ENCODE peak calls at places on chromosomes 11 and 22, in five cellular contexts. R is activated CD8-positive, alpha-beta memory T cell treated with anti-CD3 and anti-CD28 coated beads, Interleukin-2, amount 50 U/mL, for 4 hours; M is Calu3; E is PC-9; T is left ventricle myocardium inferior. U is an unnamed sample.

GRCh38 chr11:15665368-15665871 is 550.7 kb downstream of the INSC start:
- DNase-seq in E (peak), M (no peak), T (no peak), R (no peak), U (no peak)

GRCh38 chr11:120527111-120527748 is 15.7 kb downstream of the GRIK4 start:
- DNase-seq in M (no peak), T (peak), R (no peak), E (no peak), U (no peak)

GRCh38 chr11:19711911-19712280 is 741 bp upstream of the NAV2 start:
- DNase-seq in R (peak), M (no peak), E (no peak), T (no peak), U (no peak)

GRCh38 chr11:62930157-62930556 is 9.0 kb upstream of the CHRM1 start:
- DNase-seq in R (no peak), M (no peak), E (no peak), T (no peak), U (no peak)

GRCh38 chr11:123473941-123474668 is 44.0 kb downstream of the GRAMD1B start:
- DNase-seq in R (no peak), M (no peak), E (no peak), T (no peak), U (no peak)

GRCh38 chr11:44684886-44685285 is 41.9 kb upstream of the TSPAN18 start:
- DNase-seq in M (no peak), R (no peak), T (no peak), E (no peak), U (no peak)

GRCh38 chr11:95229199-95230053 is 1.6 kb downstream of the SESN3 start:
- DNase-seq in M (no peak), T (no peak), R (no peak), E (no peak), U (no peak)

GRCh38 chr22:50695421-50696250 is 23.0 kb downstream of the SHANK3 start:
- DNase-seq in M (no peak), T (no peak), E (no peak), R (no peak), U (peak)

GRCh38 chr11:45076761-45077160 is 69.7 kb upstream of the PRDM11 start:
- DNase-seq in E (no peak), M (no peak), T (no peak), R (no peak), U (no peak)

GRCh38 chr11:125956371-125956770 is 10.5 kb downstream of the VSIG10L2 start:
- DNase-seq in R (no peak), T (peak), M (no peak), E (no peak), U (no peak)

GRCh38 chr11:122617926-122618325 is 37.6 kb upstream of the UBASH3B start:
- DNase-seq in R (no peak), T (no peak), M (no peak), E (peak), U (no peak)

GRCh38 chr11:116169776-116170175 is 603.0 kb downstream of the BUD13 start:
- DNase-seq in T (no peak), E (no peak), R (no peak), M (no peak), U (no peak)

GRCh38 chr22:26367402-26368245 is 61.4 kb upstream of the ASPHD2 start:
- DNase-seq in E (peak), R (peak), T (no peak), M (peak), U (no peak)

GRCh38 chr11:62459080-62459479 is 40.2 kb downstream of the SCGB1A1 start:
- DNase-seq in E (no peak), R (no peak), M (no peak), T (no peak), U (no peak)

GRCh38 chr11:789951-790350 is at the start of gene CEND1:
- DNase-seq in R (peak), T (no peak), E (no peak), M (no peak), U (no peak)

GRCh38 chr22:42217752-42218280 is 52.6 kb downstream of the TCF20 start:
- DNase-seq in E (no peak), R (no peak), M (no peak), T (no peak), U (no peak)

GRCh38 chr11:70164705-70165104 is 38.4 kb upstream of the FADD start:
- DNase-seq in E (no peak), M (no peak), T (no peak), R (no peak), U (no peak)

GRCh38 chr11:44112083-44112865 is 16.8 kb downstream of the EXT2 start:
- DNase-seq in T (peak), E (no peak), M (no peak), R (no peak), U (peak)

GRCh38 chr11:20000393-20001134 is 159.7 kb downstream of the DBX1 start:
- DNase-seq in E (no peak), M (peak), T (peak), R (no peak), U (peak)

GRCh38 chr22:25120761-25121212 is 78.9 kb upstream of the CRYBB3 start:
- DNase-seq in M (peak), T (no peak), R (no peak), E (no peak), U (peak)

GRCh38 chr22:20112623-20113511 is 3.0 kb upstream of the RANBP1 start:
- DNase-seq in M (no peak), R (no peak), E (no peak), T (peak), U (peak)

GRCh38 chr11:79108851-79109250 is 332.0 kb downstream of the TENM4 start:
- DNase-seq in E (no peak), T (no peak), M (no peak), R (no peak), U (no peak)

GRCh38 chr11:40924915-40925314 is 534.5 kb downstream of the LRRC4C start:
- DNase-seq in T (no peak), R (no peak), E (no peak), M (no peak), U (no peak)

GRCh38 chr11:32569313-32569881 is 14.2 kb upstream of the EIF3M start:
- DNase-seq in R (no peak), M (no peak), E (no peak), T (no peak), U (no peak)

GRCh38 chr22:38567531-38568245 is 2.3 kb downstream of the DMC1 start:
- DNase-seq in E (no peak), T (no peak), M (no peak), R (no peak), U (no peak)

GRCh38 chr11:19756675-19757475 is 44.2 kb downstream of the NAV2 start:
- DNase-seq in T (peak), E (peak), M (no peak), R (no peak), U (peak)

GRCh38 chr22:19880786-19881569 is 26.3 kb upstream of the GNB1L start:
- DNase-seq in E (peak), R (no peak), M (peak), T (peak), U (peak)

GRCh38 chr11:11978792-11979486 is 29.5 kb downstream of the DKK3 start:
- DNase-seq in R (no peak), M (no peak), T (peak), E (no peak), U (peak)

GRCh38 chr22:42432020-42432596 is at the start of gene NFAM1:
- DNase-seq in R (no peak), T (peak), M (no peak), E (no peak), U (peak)

GRCh38 chr11:74707602-74708510 is 23.4 kb downstream of the CHRDL2 start:
- DNase-seq in R (no peak), T (no peak), M (no peak), E (no peak), U (no peak)

GRCh38 chr11:124315052-124315451 is 1.3 kb upstream of the OR8D1 start:
- DNase-seq in T (no peak), E (no peak), M (no peak), R (no peak), U (no peak)

GRCh38 chr11:95341246-95341645 is 110.2 kb upstream of the SESN3 start:
- DNase-seq in M (no peak), E (no peak), T (no peak), R (no peak), U (no peak)